ENCODE peak calls at places on chromosomes 13 and 19, in six cellular contexts. U is upper lobe of right lung, E is heart left ventricle, N is glutamatergic neuron, X is OCI-LY7, S is H9. V is an unnamed sample.

GRCh38 chr13:23993439-23993980 is 96.2 kb upstream of the C1QTNF9B start:
- DNase-seq in U (no peak), E (no peak), N (no peak), X (no peak), S (no peak), V (no peak)

GRCh38 chr13:89925107-89925506 is 1422.4 kb upstream of the MIR17HG start:
- DNase-seq in U (no peak), E (no peak), N (peak; percentile 21), X (no peak), S (no peak), V (no peak)

GRCh38 chr13:28489536-28489935 is 5.4 kb downstream of the FLT1 start:
- DNase-seq in U (no peak), E (no peak), N (no peak), X (no peak), S (no peak), V (no peak)

GRCh38 chr19:7612282-7613274 is 16.8 kb downstream of the XAB2 start:
- DNase-seq in U (no peak), E (no peak), N (no peak), X (no peak), S (no peak), V (no peak)

GRCh38 chr19:49339364-49340068 is 4.3 kb downstream of the CD37 start:
- DNase-seq in U (peak; percentile 92), E (peak; percentile 91), N (peak; percentile 83), X (no peak), S (peak; percentile 98), V (peak; percentile 54)

GRCh38 chr13:70424428-70424827 is 316.2 kb upstream of the KLHL1 start:
- DNase-seq in U (no peak), E (no peak), N (no peak), X (no peak), S (peak; percentile 87), V (no peak)

GRCh38 chr19:11091343-11092153 is 2.3 kb downstream of the LDLR start:
- DNase-seq in U (no peak), E (peak; percentile 51), N (no peak), X (no peak), S (no peak), V (no peak)

GRCh38 chr13:24080134-24080533 is 80.4 kb upstream of the SPATA13 start:
- DNase-seq in U (no peak), E (no peak), N (no peak), X (no peak), S (no peak), V (no peak)

GRCh38 chr13:39875583-39875982 is 220.1 kb downstream of the COG6 start:
- DNase-seq in U (no peak), E (no peak), N (no peak), X (no peak), S (no peak), V (no peak)

GRCh38 chr13:111515648-111516047 is 195.2 kb downstream of the TEX29 start:
- DNase-seq in U (no peak), E (no peak), N (no peak), X (no peak), S (peak; percentile 22), V (no peak)

GRCh38 chr13:34748078-34748477 is 194.0 kb upstream of the NBEA start:
- DNase-seq in U (no peak), E (peak; percentile 72), N (no peak), X (no peak), S (no peak), V (no peak)

GRCh38 chr19:10620786-10621185 is 4.6 kb upstream of the SLC44A2 start:
- DNase-seq in U (no peak), E (no peak), N (no peak), X (no peak), S (no peak), V (no peak)

GRCh38 chr19:49669511-49669910 is 3.8 kb downstream of the BCL2L12 start:
- DNase-seq in U (no peak), E (no peak), N (no peak), X (no peak), S (no peak), V (no peak)

GRCh38 chr13:97107815-97108534 is 113.7 kb upstream of the OXGR1 start:
- DNase-seq in U (no peak), E (no peak), N (no peak), X (no peak), S (no peak), V (no peak)

DNA sequence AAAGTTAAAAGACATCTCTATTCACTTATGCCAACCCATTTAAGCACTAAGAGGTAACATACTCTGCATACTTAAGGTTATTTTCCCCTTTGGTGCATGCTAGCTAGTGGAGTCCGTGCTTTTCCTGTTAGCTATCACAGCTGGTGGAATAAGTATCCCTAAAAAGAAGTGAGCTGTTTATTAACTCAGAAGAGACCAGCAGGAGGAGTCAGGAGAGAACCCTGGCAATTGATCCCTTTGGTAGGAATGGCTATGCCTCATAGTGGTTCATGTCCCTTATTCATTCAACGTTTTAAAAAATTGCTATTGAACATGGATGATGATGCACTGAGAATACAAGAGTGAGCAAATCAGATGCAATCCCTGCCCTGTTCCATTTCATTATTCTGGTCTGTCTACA is 12.4 kb upstream of the NEK5 start:
- DNase-seq in U (no peak), E (no peak), N (no peak), X (no peak), S (no peak), V (no peak)
- TF ChIP-seq CTCF in U (no peak), E (no peak), N (no peak), X (no peak), S (no peak), V (no peak)

GRCh38 chr19:18865106-18865972 is 30.6 kb downstream of the CERS1 start:
- DNase-seq in U (no peak), E (no peak), N (no peak), X (no peak), S (no peak), V (no peak)

GRCh38 chr19:18867751-18868150 is 28.2 kb downstream of the CERS1 start:
- DNase-seq in U (no peak), E (no peak), N (no peak), X (no peak), S (no peak), V (no peak)

GRCh38 chr19:18865973-18866799 is 29.8 kb downstream of the CERS1 start:
- DNase-seq in U (peak; percentile 83), E (peak; percentile 61), N (peak; percentile 86), X (peak; percentile 70), S (peak; percentile 81), V (peak; percentile 39)

GRCh38 chr19:18867199-18867598 is 28.8 kb downstream of the CERS1 start:
- DNase-seq in U (no peak), E (no peak), N (no peak), X (no peak), S (no peak), V (no peak)

GRCh38 chr19:18866800-18867123 is 29.2 kb downstream of the CERS1 start:
- DNase-seq in U (no peak), E (no peak), N (no peak), X (no peak), S (no peak), V (no peak)
- TF ChIP-seq CTCF in U (no peak), E (no peak), N (peak; percentile 55), X (peak; percentile 73), S (no peak), V (no peak)

DNA sequence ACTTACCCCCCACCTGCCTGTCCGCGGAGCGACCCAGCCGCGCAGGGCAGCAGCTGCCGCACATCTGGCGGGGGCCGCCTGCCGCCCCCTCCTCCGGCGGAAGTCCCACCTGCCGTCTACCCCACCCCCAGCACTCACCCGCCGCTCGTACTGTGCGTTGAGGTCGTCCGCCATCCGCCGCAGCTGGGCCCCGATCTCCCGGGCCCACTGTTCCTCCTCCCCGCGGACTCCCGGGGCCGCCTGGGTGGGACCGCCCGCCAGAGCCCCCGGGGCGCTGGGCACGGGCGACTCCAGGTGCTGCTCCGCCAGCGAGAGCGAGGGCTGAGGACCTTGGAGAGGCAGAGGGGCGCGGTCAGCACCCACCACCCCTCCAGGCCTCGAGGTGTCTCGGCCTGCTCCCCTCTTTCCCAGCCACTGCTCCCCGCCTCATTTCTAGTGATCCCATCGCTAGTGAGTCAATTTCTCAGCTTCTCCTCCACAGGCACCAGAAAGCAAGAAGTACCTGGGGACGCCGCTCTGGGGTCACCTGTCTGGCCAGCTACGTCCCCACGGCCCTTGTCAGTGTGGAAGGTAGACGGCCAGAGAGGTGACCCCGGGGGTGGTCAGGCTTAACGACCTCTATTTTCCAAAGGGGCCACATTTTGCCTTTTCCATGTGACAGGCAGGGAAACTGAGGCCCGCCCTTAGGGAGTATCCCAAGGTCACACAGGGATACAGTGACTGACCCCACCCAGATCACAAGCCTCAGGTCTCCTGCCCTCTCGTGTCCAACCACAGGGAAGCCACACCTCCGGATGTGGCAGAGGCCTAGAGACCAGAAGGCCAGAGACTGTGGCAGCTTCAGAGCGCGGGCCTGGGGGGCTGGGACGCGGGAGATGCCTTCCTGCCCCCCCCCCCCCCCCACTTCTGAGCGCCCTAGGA is 4.3 kb downstream of the BBC3 start:
- DNase-seq in U (peak; percentile 92), E (peak; percentile 91), N (peak; percentile 64), X (peak; percentile 93), S (peak; percentile 75), V (peak; percentile 54)
- TF ChIP-seq CTCF in U (no peak), E (no peak), N (no peak), X (no peak), S (no peak), V (no peak)

DNA sequence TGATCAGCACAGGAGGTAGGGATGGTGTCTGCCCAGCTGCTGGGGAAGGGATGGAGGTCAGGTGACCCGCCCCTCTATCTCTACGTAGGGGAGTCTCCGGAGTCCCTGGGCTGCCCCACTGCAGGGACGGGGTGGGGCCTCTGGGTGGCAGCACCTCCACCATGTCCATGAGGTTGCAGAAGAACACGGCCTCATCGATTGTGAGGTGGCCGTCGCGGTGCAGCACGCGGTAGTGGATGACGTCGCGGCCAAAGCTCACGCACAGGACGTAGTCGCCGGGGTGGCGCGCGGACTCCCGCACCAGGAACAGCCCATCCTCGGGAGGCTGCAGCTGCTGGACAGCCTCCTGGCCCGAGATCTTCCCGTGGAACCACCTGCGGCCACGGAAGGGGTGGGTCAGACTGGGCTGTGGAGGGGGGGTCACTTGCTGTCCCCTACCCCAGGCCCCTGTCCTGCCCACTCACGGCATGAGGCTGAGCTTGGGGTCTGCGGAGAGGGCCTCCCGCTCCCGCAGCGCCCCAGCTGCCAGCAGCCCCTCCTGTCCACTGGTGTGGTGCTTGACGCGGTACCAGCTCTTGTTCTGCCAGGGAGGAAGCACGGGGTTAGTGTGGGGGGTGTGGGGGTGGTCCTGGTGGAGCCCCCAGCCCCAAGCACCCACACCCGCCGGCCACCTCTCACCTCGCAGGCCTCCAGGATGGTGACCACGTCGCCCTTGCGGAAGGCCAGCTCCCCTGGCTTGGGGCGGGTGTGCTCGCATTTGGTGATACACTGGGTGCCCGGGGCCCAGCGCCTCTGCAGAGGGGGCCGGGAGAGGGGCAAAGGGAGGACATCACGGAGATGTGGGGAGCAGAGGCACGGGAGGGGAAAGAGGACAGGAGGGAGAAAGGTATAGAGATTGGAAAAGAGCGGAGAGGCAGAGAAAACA is 2.3 kb downstream of the MATK start:
- DNase-seq in U (peak; percentile 64), E (no peak), N (peak; percentile 53), X (no peak), S (peak; percentile 87), V (no peak)
- TF ChIP-seq CTCF in U (peak; percentile 35), E (no peak), N (peak; percentile 30), X (peak; percentile 59), S (peak; percentile 77), V (no peak)

DNA sequence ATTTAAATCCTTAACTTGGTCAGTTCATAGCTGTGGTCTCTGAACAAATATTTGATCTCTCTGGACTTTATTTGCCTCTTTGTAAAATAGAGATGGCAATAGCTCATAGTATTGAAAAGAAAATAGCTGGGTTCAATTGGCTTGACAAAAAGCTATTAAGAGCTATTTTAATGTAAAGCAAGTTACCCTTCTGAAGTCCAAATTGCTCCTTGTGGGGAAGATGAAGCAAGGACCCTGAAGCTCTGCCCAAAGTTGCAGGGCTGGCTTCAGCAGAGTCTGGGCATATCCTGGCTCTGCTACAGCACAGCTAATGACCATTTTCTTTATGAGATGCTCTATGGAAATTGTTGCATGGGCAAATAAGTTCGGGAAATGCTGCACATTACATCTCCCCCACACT is 484.5 kb downstream of the TDRD3 start:
- DNase-seq in U (no peak), E (no peak), N (no peak), X (no peak), S (no peak), V (no peak)
- TF ChIP-seq CTCF in U (no peak), E (no peak), N (no peak), X (no peak), S (no peak), V (no peak)